ENCODE peak calls at places on chromosomes 13 and 19, in eight cellular contexts. C is ovary; A is T-helper 2 cell; P is activated effector memory CD4-positive, alpha-beta T cell treated with anti-CD3 and anti-CD28 coated beads, Interleukin-2, amount 50 U/mL, for 16 hours; R is NCI-H345; E is iPS-NIHi11; W is NCI-H2081; J is activated T-helper 1 cell treated with Interleukin-2 at 50 U/mL for 16 hours. G is an unnamed sample.

GRCh38 chr13:81610613-81611012 is 1269.7 kb upstream of the SPRY2 start:
- DNase-seq in C (no peak), A (no peak), P (no peak), R (no peak), E (no peak), W (no peak), J (no peak), G (no peak)

GRCh38 chr13:39051157-39051556 is 12.9 kb downstream of the NHLRC3 start:
- DNase-seq in C (no peak), A (no peak), P (no peak), R (peak; percentile 33), E (peak; percentile 12), W (peak; percentile 31), J (no peak), G (no peak)

GRCh38 chr19:32368781-32369180 is 23.4 kb downstream of the ZNF507 start:
- DNase-seq in C (no peak), A (no peak), P (no peak), R (no peak), E (no peak), W (no peak), J (no peak), G (no peak)

GRCh38 chr19:37007587-37008220 is 70.5 kb upstream of the ZNF420 start:
- DNase-seq in C (peak; percentile 78), A (peak; percentile 4), P (peak; percentile 77), R (peak; percentile 88), E (no peak), W (peak; percentile 87), J (peak; percentile 7), G (peak; percentile 7)

GRCh38 chr13:79245937-79246574 is 160.0 kb downstream of the RBM26 start:
- DNase-seq in C (no peak), A (no peak), P (no peak), R (no peak), E (no peak), W (no peak), J (no peak), G (no peak)

GRCh38 chr19:23075031-23075733 is 41.6 kb upstream of the ZNF730 start:
- DNase-seq in C (peak; percentile 81), A (no peak), P (no peak), R (peak; percentile 65), E (peak; percentile 85), W (peak; percentile 72), J (no peak), G (no peak)

GRCh38 chr13:28488376-28489005 is 6.4 kb downstream of the FLT1 start:
- DNase-seq in C (no peak), A (no peak), P (no peak), R (no peak), E (no peak), W (no peak), J (no peak), G (no peak)

GRCh38 chr13:28181413-28181812 is 43.1 kb downstream of the PAN3 start:
- DNase-seq in C (no peak), A (no peak), P (no peak), R (no peak), E (no peak), W (no peak), J (no peak), G (no peak)

GRCh38 chr13:28035146-28035782 is 46.8 kb upstream of the URAD start:
- DNase-seq in C (no peak), A (no peak), P (no peak), R (no peak), E (no peak), W (no peak), J (no peak), G (no peak)

GRCh38 chr19:33878136-33878535 is 81.5 kb downstream of the KCTD15 start:
- DNase-seq in C (no peak), A (no peak), P (no peak), R (no peak), E (no peak), W (no peak), J (no peak), G (no peak)

GRCh38 chr19:29084266-29084665 is 128.7 kb downstream of the UQCRFS1 start:
- DNase-seq in C (no peak), A (no peak), P (no peak), R (no peak), E (peak; percentile 71), W (no peak), J (no peak), G (no peak)

GRCh38 chr19:12774588-12775555 is at the start of gene HOOK2:
- DNase-seq in C (peak; percentile 81), A (no peak), P (peak; percentile 80), R (peak; percentile 64), E (peak; percentile 84), W (peak; percentile 69), J (no peak), G (no peak)

GRCh38 chr19:1411255-1412191 is 4.1 kb downstream of the DAZAP1 start:
- DNase-seq in C (no peak), A (peak; percentile 60), P (no peak), R (no peak), E (no peak), W (no peak), J (no peak), G (no peak)

GRCh38 chr19:10194500-10195198 is at the start of gene DNMT1:
- DNase-seq in C (peak; percentile 97), A (peak; percentile 94), P (peak; percentile 98), R (peak; percentile 97), E (peak; percentile 100), W (peak; percentile 97), J (peak; percentile 92), G (peak; percentile 99)

GRCh38 chr19:5621311-5621944 is 1.1 kb downstream of the SAFB2 start:
- DNase-seq in C (peak; percentile 83), A (no peak), P (no peak), R (no peak), E (no peak), W (no peak), J (no peak), G (no peak)

GRCh38 chr19:611506-611869 is 21.8 kb downstream of the HCN2 start:
- DNase-seq in C (no peak), A (peak; percentile 58), P (peak; percentile 88), R (no peak), E (no peak), W (no peak), J (peak; percentile 33), G (peak; percentile 64)

GRCh38 chr13:39965309-39965708 is 309.8 kb downstream of the COG6 start:
- DNase-seq in C (no peak), A (no peak), P (no peak), R (no peak), E (no peak), W (no peak), J (no peak), G (no peak)

GRCh38 chr13:47656651-47657050 is 344.4 kb downstream of the SUCLA2 start:
- DNase-seq in C (no peak), A (no peak), P (no peak), R (no peak), E (no peak), W (no peak), J (no peak), G (no peak)

GRCh38 chr13:98565726-98566577 is 11.0 kb downstream of the STK24 start:
- DNase-seq in C (peak; percentile 42), A (no peak), P (no peak), R (no peak), E (no peak), W (no peak), J (no peak), G (no peak)

G was measured in stimulated activated CD4-positive, alpha-beta T cell treated with anti-CD3 and anti-CD28 coated beads, Interleukin-2, amount 100 ng/mL, for 48 hours.